ENCODE peak calls at places on chromosomes 1 and 21, in six cellular contexts. W is Daoy, S is retinal pigment epithelial cell, P is astrocyte of the hippocampus, U is tibial artery, E is astrocyte of the spinal cord. T is an unnamed sample.

GRCh38 chr1:55055951-55056631 is 16.7 kb downstream of the PCSK9 start:
- DNase-seq in W (no peak), S (no peak), P (no peak), U (no peak), E (no peak), T (no peak)

GRCh38 chr1:113456967-113457366 is 66.7 kb downstream of the MAGI3 start:
- DNase-seq in W (peak; percentile 95), S (peak; percentile 93), P (peak; percentile 94), U (peak; percentile 58), E (peak; percentile 96), T (peak; percentile 50)

GRCh38 chr1:232140419-232141166 is 489.3 kb downstream of the SIPA1L2 start:
- DNase-seq in W (no peak), S (no peak), P (no peak), U (no peak), E (no peak), T (no peak)

GRCh38 chr1:186715887-186716809 is 35.9 kb upstream of the PTGS2 start:
- DNase-seq in W (no peak), S (no peak), P (no peak), U (no peak), E (no peak), T (no peak)

GRCh38 chr1:67642694-67643093 is 42.3 kb upstream of the GADD45A start:
- DNase-seq in W (no peak), S (no peak), P (peak; percentile 29), U (no peak), E (peak; percentile 19), T (no peak)

GRCh38 chr1:61742620-61743431 is 546 bp downstream of the PATJ start:
- DNase-seq in W (peak; percentile 40), S (no peak), P (peak; percentile 76), U (peak; percentile 33), E (peak; percentile 26), T (peak; percentile 64)

GRCh38 chr21:35399002-35399401 is 349.9 kb upstream of the RUNX1 start:
- DNase-seq in W (no peak), S (no peak), P (peak; percentile 44), U (no peak), E (peak; percentile 41), T (no peak)

GRCh38 chr1:161159087-161159914 is at the start of gene USP21:
- DNase-seq in W (peak; percentile 94), S (no peak), P (peak; percentile 97), U (peak; percentile 93), E (peak; percentile 89), T (peak; percentile 95)

GRCh38 chr1:198232940-198233675 is 76.3 kb downstream of the NEK7 start:
- DNase-seq in W (no peak), S (no peak), P (no peak), U (no peak), E (no peak), T (no peak)

GRCh38 chr1:112956503-112957132 is 622 bp upstream of the SLC16A1 start:
- DNase-seq in W (no peak), S (no peak), P (no peak), U (peak; percentile 38), E (no peak), T (no peak)

GRCh38 chr21:41398831-41399230 is 27.2 kb upstream of the MX1 start:
- DNase-seq in W (no peak), S (no peak), P (no peak), U (no peak), E (no peak), T (no peak)

GRCh38 chr1:9621032-9621431 is 30.5 kb upstream of the PIK3CD start:
- DNase-seq in W (no peak), S (no peak), P (no peak), U (no peak), E (no peak), T (no peak)

GRCh38 chr1:41296476-41296875 is 54.4 kb upstream of the SCMH1 start:
- DNase-seq in W (no peak), S (no peak), P (no peak), U (no peak), E (no peak), T (no peak)

GRCh38 chr1:53349968-53350852 is 22.3 kb upstream of the LRP8 start:
- DNase-seq in W (no peak), S (no peak), P (no peak), U (no peak), E (no peak), T (peak; percentile 11)

GRCh38 chr1:30514137-30514654 is 209.2 kb downstream of the MATN1 start:
- DNase-seq in W (no peak), S (no peak), P (no peak), U (peak; percentile 2), E (no peak), T (no peak)

GRCh38 chr1:186195377-186195931 is 179.6 kb downstream of the TPR start:
- DNase-seq in W (no peak), S (no peak), P (no peak), U (no peak), E (no peak), T (no peak)

GRCh38 chr1:114314098-114314497 is 160.4 kb upstream of the SYT6 start:
- DNase-seq in W (no peak), S (no peak), P (peak; percentile 47), U (no peak), E (peak; percentile 58), T (no peak)

GRCh38 chr1:2939041-2939552 is 82.2 kb upstream of the ACTRT2 start:
- DNase-seq in W (no peak), S (no peak), P (no peak), U (no peak), E (no peak), T (no peak)

T was measured in ovary.